ENCODE peak calls at places on chromosomes 16 and 17, in eight cellular contexts. T is lower leg skin; U is T-helper 2 cell treated with Interferon-gamma antibody and Interleukin-4, amounts not matched to agents 5 μg/mL and 100 μg/mL, for 36 hours; I is astrocyte of the spinal cord; W is tibial nerve; Z is memory B cell; C is body of pancreas; D is ACHN. Y is an unnamed sample.

GRCh38 chr16:69513180-69513966 is 52.4 kb upstream of the NFAT5 start:
- DNase-seq in T (peak), U (no peak), I (peak), W (no peak), Z (no peak), C (no peak), D (peak), Y (peak)

GRCh38 chr16:71441348-71441781 is 489 bp downstream of the TLE7 start:
- DNase-seq in T (no peak), U (no peak), I (no peak), W (no peak), Z (no peak), C (no peak), D (no peak), Y (no peak)

GRCh38 chr17:7260601-7261376 is 1.5 kb downstream of the CLDN7 start:
- DNase-seq in T (no peak), U (no peak), I (no peak), W (no peak), Z (no peak), C (peak), D (no peak), Y (no peak)

GRCh38 chr17:76260669-76261068 is 4.5 kb upstream of the UBALD2 start:
- DNase-seq in T (no peak), U (no peak), I (no peak), W (no peak), Z (no peak), C (no peak), D (no peak), Y (no peak)

GRCh38 chr17:66715745-66716156 is 119.2 kb upstream of the CACNG5 start:
- DNase-seq in T (no peak), U (no peak), I (peak), W (no peak), Z (no peak), C (no peak), D (peak), Y (peak)

GRCh38 chr17:17782425-17783120 is 54.2 kb downstream of the SREBF1 start:
- DNase-seq in T (no peak), U (no peak), I (peak), W (no peak), Z (no peak), C (peak), D (peak), Y (peak)

GRCh38 chr16:87407511-87408112 is 15.5 kb downstream of the MAP1LC3B start:
- DNase-seq in T (peak), U (no peak), I (peak), W (no peak), Z (no peak), C (peak), D (peak), Y (no peak)

GRCh38 chr16:85720319-85720637 is 30.6 kb downstream of the C16orf74 start:
- DNase-seq in T (no peak), U (no peak), I (no peak), W (no peak), Z (no peak), C (peak), D (peak), Y (peak)

GRCh38 chr16:67170948-67171649 is 761 bp downstream of the NOL3 start:
- DNase-seq in T (no peak), U (no peak), I (no peak), W (no peak), Z (no peak), C (no peak), D (no peak), Y (no peak)

GRCh38 chr16:21169249-21169981 is 10.9 kb downstream of the LDAF1 start:
- DNase-seq in T (no peak), U (no peak), I (peak), W (no peak), Z (no peak), C (no peak), D (no peak), Y (no peak)

GRCh38 chr16:79592150-79592549 is 8.4 kb downstream of the MAF start:
- DNase-seq in T (no peak), U (no peak), I (no peak), W (no peak), Z (no peak), C (no peak), D (no peak), Y (no peak)

GRCh38 chr17:38598536-38598935 is 7.2 kb downstream of the SRCIN1 start:
- DNase-seq in T (no peak), U (no peak), I (peak), W (no peak), Z (no peak), C (peak), D (peak), Y (peak)

GRCh38 chr16:12531937-12532336 is 271.8 kb downstream of the CPPED1 start:
- DNase-seq in T (no peak), U (no peak), I (no peak), W (no peak), Z (no peak), C (no peak), D (no peak), Y (no peak)

GRCh38 chr17:199195-199604 is 17.8 kb upstream of the DOC2B start:
- DNase-seq in T (no peak), U (no peak), I (peak), W (no peak), Z (no peak), C (peak), D (no peak), Y (no peak)

GRCh38 chr17:47946929-47947397 is 5.6 kb downstream of the PNPO start:
- DNase-seq in T (peak), U (peak), I (peak), W (peak), Z (peak), C (peak), D (peak), Y (peak)

GRCh38 chr17:65886240-65886639 is 305.7 kb downstream of the CEP112 start:
- DNase-seq in T (no peak), U (no peak), I (no peak), W (no peak), Z (no peak), C (no peak), D (no peak), Y (no peak)

GRCh38 chr16:11129378-11129781 is 126.6 kb downstream of the SOCS1 start:
- DNase-seq in T (no peak), U (no peak), I (peak), W (no peak), Z (no peak), C (no peak), D (no peak), Y (no peak)

GRCh38 chr16:27801259-27801945 is 251.5 kb downstream of the KATNIP start:
- DNase-seq in T (no peak), U (no peak), I (no peak), W (no peak), Z (no peak), C (no peak), D (no peak), Y (no peak)

GRCh38 chr16:87333101-87333500 is 15.9 kb upstream of the C16orf95 start:
- DNase-seq in T (no peak), U (no peak), I (no peak), W (no peak), Z (no peak), C (no peak), D (no peak), Y (no peak)

GRCh38 chr16:50821586-50821985 is 79.7 kb downstream of the CYLD start:
- DNase-seq in T (no peak), U (no peak), I (no peak), W (no peak), Z (no peak), C (no peak), D (no peak), Y (no peak)

GRCh38 chr17:82389379-82389778 is 17.8 kb downstream of the UTS2R start:
- DNase-seq in T (no peak), U (no peak), I (no peak), W (no peak), Z (no peak), C (no peak), D (no peak), Y (no peak)

GRCh38 chr17:8537734-8538133 is 92.8 kb downstream of the MYH10 start:
- DNase-seq in T (no peak), U (no peak), I (no peak), W (no peak), Z (no peak), C (no peak), D (no peak), Y (no peak)

GRCh38 chr17:797236-797635 is 15.1 kb downstream of the MRM3 start:
- DNase-seq in T (no peak), U (no peak), I (no peak), W (no peak), Z (no peak), C (no peak), D (no peak), Y (no peak)

GRCh38 chr16:70805787-70806186 is 4.8 kb upstream of the VAC14 start:
- DNase-seq in T (no peak), U (no peak), I (peak), W (no peak), Z (no peak), C (no peak), D (no peak), Y (peak)

GRCh38 chr17:65278050-65278819 is 141.1 kb downstream of the RGS9 start:
- DNase-seq in T (no peak), U (no peak), I (peak), W (no peak), Z (no peak), C (peak), D (peak), Y (peak)

GRCh38 chr17:42277342-42277712 is 1.1 kb upstream of the STAT5B start:
- DNase-seq in T (no peak), U (no peak), I (no peak), W (no peak), Z (no peak), C (no peak), D (no peak), Y (no peak)

GRCh38 chr17:29573871-29574731 is 5.6 kb downstream of the TP53I13 start:
- DNase-seq in T (no peak), U (no peak), I (no peak), W (peak), Z (no peak), C (peak), D (no peak), Y (no peak)

GRCh38 chr16:78748471-78748929 is 649.0 kb downstream of the WWOX start:
- DNase-seq in T (no peak), U (no peak), I (no peak), W (no peak), Z (no peak), C (no peak), D (no peak), Y (no peak)

GRCh38 chr16:3904875-3905274 is 24.4 kb upstream of the CREBBP start:
- DNase-seq in T (no peak), U (no peak), I (no peak), W (no peak), Z (no peak), C (no peak), D (peak), Y (no peak)

GRCh38 chr17:9322298-9322697 is 253.3 kb downstream of the STX8 start:
- DNase-seq in T (no peak), U (no peak), I (no peak), W (no peak), Z (no peak), C (no peak), D (no peak), Y (no peak)

GRCh38 chr17:56744721-56745120 is 89.0 kb downstream of the C17orf67 start:
- DNase-seq in T (no peak), U (no peak), I (no peak), W (no peak), Z (no peak), C (no peak), D (no peak), Y (no peak)

GRCh38 chr17:81337449-81337848 is 42.3 kb upstream of the SLC38A10 start:
- DNase-seq in T (no peak), U (no peak), I (no peak), W (no peak), Z (no peak), C (peak), D (no peak), Y (no peak)

Y was measured in HTR-8/SVneo.